ENCODE peak calls at places on chromosomes 7 and 10, in six cellular contexts. One of them, this sample, is unnamed.

GRCh38 chr7:90233569-90233968 is 11.4 kb upstream of the CFAP69 start:
- DNase-seq in cardiac muscle cell: no peak
- DNase-seq in NB4: no peak
- DNase-seq in A673: no peak
- DNase-seq in fibroblast of lung: no peak
- DNase-seq in lower lobe of right lung: no peak
- DNase-seq in this sample: no peak

GRCh38 chr10:456486-456885 is 233.0 kb downstream of the DIP2C start:
- DNase-seq in cardiac muscle cell: no peak
- DNase-seq in NB4: no peak
- DNase-seq in A673: no peak
- DNase-seq in fibroblast of lung: no peak
- DNase-seq in lower lobe of right lung: no peak
- DNase-seq in this sample: no peak

GRCh38 chr10:120423350-120424197 is 33.5 kb upstream of the PLPP4 start:
- DNase-seq in cardiac muscle cell: peak
- DNase-seq in NB4: peak
- DNase-seq in A673: peak
- DNase-seq in fibroblast of lung: peak
- DNase-seq in lower lobe of right lung: peak
- DNase-seq in this sample: peak

GRCh38 chr10:78756604-78757442 is 311.9 kb upstream of the ZMIZ1 start:
- DNase-seq in cardiac muscle cell: peak
- DNase-seq in NB4: peak
- DNase-seq in A673: peak
- DNase-seq in fibroblast of lung: peak
- DNase-seq in lower lobe of right lung: peak
- DNase-seq in this sample: no peak

GRCh38 chr7:92797693-92798092 is 38.7 kb downstream of the CDK6 start:
- DNase-seq in cardiac muscle cell: peak
- DNase-seq in NB4: no peak
- DNase-seq in A673: peak
- DNase-seq in fibroblast of lung: peak
- DNase-seq in lower lobe of right lung: no peak
- DNase-seq in this sample: no peak

GRCh38 chr7:1520574-1521234 is 9.8 kb upstream of the MAFK start:
- DNase-seq in cardiac muscle cell: peak
- DNase-seq in NB4: no peak
- DNase-seq in A673: no peak
- DNase-seq in fibroblast of lung: peak
- DNase-seq in lower lobe of right lung: no peak
- DNase-seq in this sample: peak

GRCh38 chr7:110881731-110882130 is 209.2 kb upstream of the LRRN3 start:
- DNase-seq in cardiac muscle cell: no peak
- DNase-seq in NB4: no peak
- DNase-seq in A673: no peak
- DNase-seq in fibroblast of lung: no peak
- DNase-seq in lower lobe of right lung: no peak
- DNase-seq in this sample: no peak

GRCh38 chr10:107741976-107742375 is 577.5 kb upstream of the SORCS1 start:
- DNase-seq in cardiac muscle cell: no peak
- DNase-seq in NB4: no peak
- DNase-seq in A673: no peak
- DNase-seq in fibroblast of lung: no peak
- DNase-seq in lower lobe of right lung: no peak
- DNase-seq in this sample: no peak

GRCh38 chr7:155803418-155804376 is 8.6 kb downstream of the SHH start:
- DNase-seq in cardiac muscle cell: no peak
- DNase-seq in NB4: peak
- DNase-seq in A673: peak
- DNase-seq in fibroblast of lung: peak
- DNase-seq in lower lobe of right lung: peak
- DNase-seq in this sample: no peak

GRCh38 chr10:105149371-105149871 is 508.3 kb downstream of the SORCS3 start:
- DNase-seq in cardiac muscle cell: no peak
- DNase-seq in NB4: no peak
- DNase-seq in A673: no peak
- DNase-seq in fibroblast of lung: peak
- DNase-seq in lower lobe of right lung: no peak
- DNase-seq in this sample: peak

GRCh38 chr10:48983648-48984359 is 44.2 kb upstream of the LRRC18 start:
- DNase-seq in cardiac muscle cell: no peak
- DNase-seq in NB4: peak
- DNase-seq in A673: no peak
- DNase-seq in fibroblast of lung: no peak
- DNase-seq in lower lobe of right lung: no peak
- DNase-seq in this sample: no peak

GRCh38 chr10:2122431-2123124 is 385.3 kb upstream of the ADARB2 start:
- DNase-seq in cardiac muscle cell: no peak
- DNase-seq in NB4: no peak
- DNase-seq in A673: no peak
- DNase-seq in fibroblast of lung: peak
- DNase-seq in lower lobe of right lung: no peak
- DNase-seq in this sample: no peak

GRCh38 chr7:125675169-125675568 is 745.5 kb upstream of the POT1 start:
- DNase-seq in cardiac muscle cell: no peak
- DNase-seq in NB4: no peak
- DNase-seq in A673: no peak
- DNase-seq in fibroblast of lung: no peak
- DNase-seq in lower lobe of right lung: no peak
- DNase-seq in this sample: no peak

GRCh38 chr7:76233538-76234281 is 32.0 kb downstream of the SRRM3 start:
- DNase-seq in cardiac muscle cell: peak
- DNase-seq in NB4: no peak
- DNase-seq in A673: no peak
- DNase-seq in fibroblast of lung: no peak
- DNase-seq in lower lobe of right lung: no peak
- DNase-seq in this sample: no peak

GRCh38 chr10:5608608-5609270 is 57.7 kb downstream of the ASB13 start:
- DNase-seq in cardiac muscle cell: no peak
- DNase-seq in NB4: no peak
- DNase-seq in A673: no peak
- DNase-seq in fibroblast of lung: no peak
- DNase-seq in lower lobe of right lung: no peak
- DNase-seq in this sample: no peak

GRCh38 chr7:3897430-3898385 is 596.7 kb downstream of the SDK1 start:
- DNase-seq in cardiac muscle cell: peak
- DNase-seq in NB4: peak
- DNase-seq in A673: peak
- DNase-seq in fibroblast of lung: peak
- DNase-seq in lower lobe of right lung: no peak
- DNase-seq in this sample: peak

GRCh38 chr10:131448171-131448570 is 136.7 kb upstream of the TCERG1L start:
- DNase-seq in cardiac muscle cell: no peak
- DNase-seq in NB4: no peak
- DNase-seq in A673: no peak
- DNase-seq in fibroblast of lung: no peak
- DNase-seq in lower lobe of right lung: no peak
- DNase-seq in this sample: no peak

GRCh38 chr7:111806232-111806631 is 243.9 kb upstream of the IMMP2L start:
- DNase-seq in cardiac muscle cell: no peak
- DNase-seq in NB4: no peak
- DNase-seq in A673: no peak
- DNase-seq in fibroblast of lung: no peak
- DNase-seq in lower lobe of right lung: no peak
- DNase-seq in this sample: no peak

GRCh38 chr7:137142376-137142775 is 201.2 kb downstream of the PTN start:
- DNase-seq in cardiac muscle cell: no peak
- DNase-seq in NB4: no peak
- DNase-seq in A673: no peak
- DNase-seq in fibroblast of lung: peak
- DNase-seq in lower lobe of right lung: no peak
- DNase-seq in this sample: no peak

GRCh38 chr10:88115968-88116367 is 252.5 kb downstream of the PTEN start:
- DNase-seq in cardiac muscle cell: no peak
- DNase-seq in NB4: no peak
- DNase-seq in A673: no peak
- DNase-seq in fibroblast of lung: peak
- DNase-seq in lower lobe of right lung: no peak
- DNase-seq in this sample: no peak

GRCh38 chr10:49228677-49229076 is 40.5 kb upstream of the TMEM273 start:
- DNase-seq in cardiac muscle cell: no peak
- DNase-seq in NB4: no peak
- DNase-seq in A673: no peak
- DNase-seq in fibroblast of lung: no peak
- DNase-seq in lower lobe of right lung: no peak
- DNase-seq in this sample: no peak

DNA sequence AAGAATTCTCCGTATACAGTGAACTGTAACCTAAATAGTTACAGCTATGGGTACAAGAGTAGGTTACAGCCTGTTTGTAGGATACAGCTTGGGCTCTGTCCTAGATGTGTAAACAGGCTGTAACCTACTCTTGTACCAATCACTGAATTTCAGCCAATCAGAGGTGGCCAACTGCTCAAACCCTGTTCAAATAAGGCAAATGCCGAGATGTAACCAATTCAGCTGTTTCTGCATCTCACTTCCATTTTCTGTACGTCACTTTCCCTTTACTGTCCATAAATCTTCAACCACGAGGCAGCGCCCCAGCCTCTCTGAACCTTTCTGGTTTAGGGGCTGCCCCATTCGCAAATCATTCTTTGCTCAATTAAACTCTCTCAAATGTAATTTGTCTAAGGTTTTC is 8.3 kb upstream of the MMP21 start:
- DNase-seq in cardiac muscle cell: no peak
- DNase-seq in NB4: no peak
- DNase-seq in A673: no peak
- DNase-seq in fibroblast of lung: no peak
- DNase-seq in lower lobe of right lung: no peak
- DNase-seq in this sample: no peak
- H3K4me3 ChIP-seq in cardiac muscle cell: no peak
- H3K4me3 ChIP-seq in NB4: no peak
- H3K4me3 ChIP-seq in A673: no peak
- H3K4me3 ChIP-seq in fibroblast of lung: no peak
- H3K4me3 ChIP-seq in lower lobe of right lung: no peak
- H3K4me3 ChIP-seq in this sample: no peak

DNA sequence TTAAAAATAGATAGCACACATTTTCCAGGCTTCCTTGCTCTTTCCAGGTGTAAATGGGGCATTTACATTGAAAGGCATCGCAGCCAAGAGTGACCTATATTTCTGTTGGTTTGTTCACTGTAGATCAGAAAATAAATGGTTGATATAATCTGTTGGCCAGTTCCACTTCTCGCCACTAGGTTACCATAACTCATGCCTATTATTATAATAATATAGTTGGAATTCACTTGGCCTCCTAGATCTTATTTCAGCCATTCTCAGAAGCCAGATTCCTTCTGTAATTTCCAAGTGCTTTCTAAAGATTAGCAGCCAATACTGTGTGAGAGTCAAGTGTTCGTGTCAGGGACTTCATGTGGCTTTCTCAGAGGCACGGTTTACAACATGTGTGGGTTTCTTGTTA is 179.5 kb downstream of the DNAH11 start:
- DNase-seq in cardiac muscle cell: no peak
- DNase-seq in NB4: no peak
- DNase-seq in A673: no peak
- DNase-seq in fibroblast of lung: no peak
- DNase-seq in lower lobe of right lung: no peak
- DNase-seq in this sample: no peak
- TF ChIP-seq CTCF in cardiac muscle cell: no peak
- TF ChIP-seq CTCF in NB4: no peak
- TF ChIP-seq CTCF in A673: peak
- TF ChIP-seq CTCF in fibroblast of lung: peak
- TF ChIP-seq CTCF in lower lobe of right lung: no peak
- TF ChIP-seq CTCF in this sample: peak

DNA sequence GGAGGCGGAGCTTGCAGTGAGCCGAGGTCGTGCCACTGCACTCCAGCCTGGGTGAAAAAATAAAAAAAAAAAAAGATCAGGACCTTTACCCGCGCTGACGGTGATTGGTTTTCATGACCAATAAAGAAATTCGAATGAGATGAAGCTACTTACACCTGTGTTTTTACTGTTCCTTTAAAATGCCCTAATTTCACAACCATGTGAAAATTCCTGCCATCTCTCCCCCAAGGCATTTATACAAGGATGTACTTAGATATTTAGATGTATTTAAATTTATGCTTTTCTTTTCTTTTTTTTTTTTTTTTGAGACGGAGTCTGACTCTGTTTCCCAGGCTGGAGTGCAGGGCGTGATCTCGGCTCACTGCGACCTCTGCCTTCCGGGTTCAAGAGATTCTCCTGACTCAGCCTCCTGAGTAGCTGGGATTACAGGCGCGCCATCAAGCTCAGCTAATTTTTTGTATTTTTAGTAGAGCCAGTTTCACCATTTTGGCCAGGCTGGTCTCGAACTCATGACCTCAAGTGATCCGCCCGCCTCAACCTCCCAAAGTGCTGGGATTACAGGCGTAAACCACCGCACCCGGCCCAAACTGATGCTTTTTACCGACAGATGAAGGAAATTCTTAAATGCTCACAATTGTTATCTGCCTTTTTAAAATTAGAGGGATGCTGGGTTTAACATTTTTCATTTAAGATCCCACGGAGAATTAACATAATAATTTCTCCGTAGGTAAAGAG is 3.1 kb upstream of the PHYH start:
- DNase-seq in cardiac muscle cell: no peak
- DNase-seq in NB4: no peak
- DNase-seq in A673: no peak
- DNase-seq in fibroblast of lung: no peak
- DNase-seq in lower lobe of right lung: no peak
- DNase-seq in this sample: no peak
- H3K4me3 ChIP-seq in cardiac muscle cell: no peak
- H3K4me3 ChIP-seq in NB4: peak
- H3K4me3 ChIP-seq in A673: peak
- H3K4me3 ChIP-seq in fibroblast of lung: no peak
- H3K4me3 ChIP-seq in lower lobe of right lung: peak
- H3K4me3 ChIP-seq in this sample: peak

GRCh38 chr10:34736976-34737771 is 77.9 kb downstream of the PARD3 start:
- DNase-seq in cardiac muscle cell: no peak
- DNase-seq in NB4: no peak
- DNase-seq in A673: no peak
- DNase-seq in fibroblast of lung: no peak
- DNase-seq in lower lobe of right lung: no peak
- DNase-seq in this sample: peak

GRCh38 chr10:34734918-34735317 is 80.2 kb downstream of the PARD3 start:
- DNase-seq in cardiac muscle cell: no peak
- DNase-seq in NB4: no peak
- DNase-seq in A673: no peak
- DNase-seq in fibroblast of lung: no peak
- DNase-seq in lower lobe of right lung: no peak
- DNase-seq in this sample: no peak

GRCh38 chr10:34740321-34740720 is 74.8 kb downstream of the PARD3 start:
- DNase-seq in cardiac muscle cell: no peak
- DNase-seq in NB4: no peak
- DNase-seq in A673: no peak
- DNase-seq in fibroblast of lung: no peak
- DNase-seq in lower lobe of right lung: no peak
- DNase-seq in this sample: no peak

GRCh38 chr10:34739915-34740314 is 75.2 kb downstream of the PARD3 start:
- DNase-seq in cardiac muscle cell: peak
- DNase-seq in NB4: peak
- DNase-seq in A673: peak
- DNase-seq in fibroblast of lung: peak
- DNase-seq in lower lobe of right lung: peak
- DNase-seq in this sample: peak

DNA sequence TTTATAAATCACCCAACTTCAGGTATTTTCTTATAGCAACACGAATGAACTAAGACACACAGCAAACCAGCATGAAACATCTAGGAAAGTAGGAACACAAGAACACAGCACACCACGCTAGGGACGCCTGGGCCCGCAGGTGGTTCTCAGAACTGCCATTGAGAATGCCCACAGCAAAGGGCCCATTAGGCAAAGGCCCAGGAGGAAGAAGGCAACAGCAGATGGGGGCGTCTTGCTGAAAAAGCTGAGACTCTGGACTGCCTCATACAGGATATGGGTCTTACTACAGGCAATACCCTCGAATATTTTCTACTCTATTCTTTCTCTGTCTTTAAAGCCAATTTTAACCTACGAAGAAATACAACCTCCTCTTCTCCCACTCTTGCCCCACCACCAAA is 77.3 kb downstream of the PARD3 start:
- DNase-seq in cardiac muscle cell: no peak
- DNase-seq in NB4: no peak
- DNase-seq in A673: no peak
- DNase-seq in fibroblast of lung: no peak
- DNase-seq in lower lobe of right lung: no peak
- DNase-seq in this sample: no peak
- TF ChIP-seq CTCF in cardiac muscle cell: no peak
- TF ChIP-seq CTCF in NB4: no peak
- TF ChIP-seq CTCF in A673: no peak
- TF ChIP-seq CTCF in fibroblast of lung: no peak
- TF ChIP-seq CTCF in lower lobe of right lung: no peak
- TF ChIP-seq CTCF in this sample: no peak

This sample was measured in Caco-2.